ENCODE peak calls at places on chromosomes 7 and 10, in seven cellular contexts. M is AG09319, T is heart left ventricle, A is tibial nerve, Q is ascending aorta, Z is ovary, F is upper lobe of right lung. W is an unnamed sample.

GRCh38 chr10:10209152-10209551 is 808.5 kb upstream of the CELF2 start:
- DNase-seq in M (peak; percentile 14), T (peak; percentile 40), A (peak; percentile 16), Q (no peak), Z (peak; percentile 40), F (no peak), W (peak; percentile 7)

GRCh38 chr10:132112611-132113010 is 46.9 kb downstream of the JAKMIP3 start:
- DNase-seq in M (no peak), T (no peak), A (no peak), Q (no peak), Z (no peak), F (no peak), W (no peak)

GRCh38 chr10:95841711-95842498 is 65.9 kb upstream of the CC2D2B start:
- DNase-seq in M (peak; percentile 29), T (no peak), A (peak; percentile 89), Q (no peak), Z (no peak), F (no peak), W (peak; percentile 26)

GRCh38 chr7:83150310-83150709 is 12.4 kb downstream of the PCLO start:
- DNase-seq in M (no peak), T (no peak), A (no peak), Q (no peak), Z (no peak), F (no peak), W (no peak)

GRCh38 chr10:64976150-64976549 is 1454.9 kb downstream of the REEP3 start:
- DNase-seq in M (no peak), T (no peak), A (no peak), Q (no peak), Z (no peak), F (no peak), W (no peak)

GRCh38 chr7:48360574-48360973 is 189.3 kb downstream of the ABCA13 start:
- DNase-seq in M (no peak), T (no peak), A (no peak), Q (no peak), Z (no peak), F (no peak), W (no peak)

GRCh38 chr10:100683545-100684127 is 61.7 kb upstream of the PAX2 start:
- DNase-seq in M (no peak), T (no peak), A (no peak), Q (no peak), Z (no peak), F (no peak), W (no peak)

GRCh38 chr7:122463631-122464030 is 159.1 kb upstream of the FEZF1 start:
- DNase-seq in M (no peak), T (no peak), A (no peak), Q (no peak), Z (no peak), F (no peak), W (no peak)

GRCh38 chr10:5506751-5507648 is 7.6 kb upstream of the CALML5 start:
- DNase-seq in M (no peak), T (no peak), A (no peak), Q (no peak), Z (no peak), F (peak; percentile 59), W (no peak)

GRCh38 chr10:13724484-13724883 is 137.7 kb downstream of the PRPF18 start:
- DNase-seq in M (peak; percentile 90), T (peak; percentile 72), A (peak; percentile 57), Q (no peak), Z (peak; percentile 45), F (no peak), W (no peak)

GRCh38 chr7:20218261-20218660 is 1.1 kb upstream of the MACC1 start:
- DNase-seq in M (no peak), T (no peak), A (no peak), Q (no peak), Z (no peak), F (no peak), W (no peak)

GRCh38 chr10:130179640-130180039 is 43.4 kb downstream of the GLRX3 start:
- DNase-seq in M (peak; percentile 11), T (no peak), A (peak; percentile 47), Q (no peak), Z (no peak), F (no peak), W (no peak)

GRCh38 chr10:28470873-28471704 is 61.8 kb upstream of the WAC start:
- DNase-seq in M (peak; percentile 16), T (no peak), A (no peak), Q (no peak), Z (no peak), F (no peak), W (no peak)

GRCh38 chr10:63866075-63866746 is 345.0 kb downstream of the REEP3 start:
- DNase-seq in M (no peak), T (peak; percentile 34), A (peak; percentile 44), Q (no peak), Z (peak; percentile 8), F (peak; percentile 64), W (peak; percentile 66)

GRCh38 chr10:3828404-3829192 is 43.6 kb upstream of the KLF6 start:
- DNase-seq in M (no peak), T (no peak), A (no peak), Q (no peak), Z (peak; percentile 51), F (no peak), W (peak; percentile 68)

DNA sequence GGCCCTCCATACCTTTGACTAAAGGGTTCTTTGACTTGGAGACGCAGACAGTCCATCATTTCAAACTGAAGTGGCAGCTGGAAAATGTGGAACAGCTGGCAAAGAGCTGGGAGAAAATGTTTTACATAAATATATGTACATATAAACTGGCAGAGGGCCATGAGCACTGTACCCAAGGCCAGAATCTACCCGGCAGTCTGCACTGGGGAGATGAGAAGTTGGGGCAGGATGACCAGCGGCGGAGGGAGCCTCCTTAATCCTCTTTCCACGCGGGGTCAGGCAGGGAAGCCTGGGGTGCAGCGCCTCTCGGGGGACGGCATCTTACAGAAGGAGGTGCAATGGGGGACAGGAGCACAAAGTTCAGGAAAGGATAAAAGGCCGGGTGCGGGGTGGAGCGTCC is 1.3 kb downstream of the GLI3 start:
- DNase-seq in M (no peak), T (peak; percentile 30), A (no peak), Q (no peak), Z (peak; percentile 27), F (no peak), W (no peak)
- TF ChIP-seq CTCF in M (no peak), T (no peak), A (no peak), Q (no peak), Z (no peak), F (no peak), W (no peak)

DNA sequence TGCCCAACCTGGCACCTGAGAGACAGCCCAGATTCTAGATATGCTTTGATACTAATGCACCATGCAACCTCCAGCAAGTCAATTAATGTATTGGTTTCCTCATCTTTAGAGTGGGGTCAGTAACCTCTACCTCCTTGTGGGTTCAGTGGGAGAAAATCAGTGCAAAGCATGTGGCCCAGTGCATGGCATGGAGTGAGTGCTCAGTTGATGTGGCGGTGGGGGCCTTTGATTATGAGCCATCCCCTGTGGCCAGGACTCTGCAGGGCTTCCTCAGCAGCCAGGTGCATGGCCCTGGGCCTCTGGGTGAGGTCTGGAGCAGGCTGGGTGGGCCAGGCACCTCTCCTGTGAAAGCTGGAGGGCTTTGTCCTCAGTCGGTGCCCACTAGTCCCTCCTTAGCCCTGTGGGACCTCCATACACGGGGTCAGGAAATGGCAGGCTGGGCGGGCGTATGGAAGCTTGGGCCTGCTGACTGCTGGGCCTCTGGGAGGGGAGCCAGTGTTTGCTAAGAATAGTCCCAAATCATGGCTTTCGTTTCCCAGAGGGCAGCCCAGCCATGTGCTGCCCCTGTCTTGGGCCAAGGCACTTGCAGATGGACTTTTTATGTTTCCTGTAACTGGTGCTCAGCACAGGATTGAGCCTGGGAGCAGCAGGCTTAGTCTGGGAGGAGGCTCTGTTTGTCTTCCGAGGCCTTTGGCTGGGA is 3.4 kb downstream of the PALD1 start:
- DNase-seq in M (no peak), T (peak; percentile 88), A (no peak), Q (no peak), Z (peak; percentile 46), F (no peak), W (no peak)
- TF ChIP-seq CTCF in M (no peak), T (peak; percentile 37), A (no peak), Q (peak; percentile 22), Z (no peak), F (no peak), W (no peak)

GRCh38 chr7:89246196-89246595 is 450.7 kb upstream of the TEX47 start:
- DNase-seq in M (no peak), T (no peak), A (no peak), Q (no peak), Z (no peak), F (no peak), W (no peak)

DNA sequence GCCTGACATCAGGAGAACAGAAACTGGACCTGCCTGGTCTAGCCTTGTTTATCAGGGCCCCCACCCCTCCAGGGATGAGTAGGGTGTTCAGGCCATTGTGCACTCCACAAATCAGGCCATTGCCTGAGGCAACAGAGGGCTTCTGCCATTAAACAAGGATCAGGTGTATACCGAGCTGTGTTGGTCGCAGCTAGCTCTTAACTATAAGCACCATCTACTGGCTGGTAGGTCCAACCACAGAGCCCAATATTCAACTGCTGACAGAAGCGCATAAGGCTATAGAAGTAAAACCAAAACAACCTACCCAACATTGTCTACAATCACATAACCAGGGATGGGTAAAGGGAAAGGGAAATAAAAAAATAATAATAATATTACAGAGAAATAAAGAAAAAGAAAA is 451.7 kb upstream of the TEX47 start:
- DNase-seq in M (no peak), T (no peak), A (no peak), Q (no peak), Z (no peak), F (no peak), W (no peak)
- TF ChIP-seq CTCF in M (no peak), T (no peak), A (no peak), Q (no peak), Z (no peak), F (no peak), W (no peak)

DNA sequence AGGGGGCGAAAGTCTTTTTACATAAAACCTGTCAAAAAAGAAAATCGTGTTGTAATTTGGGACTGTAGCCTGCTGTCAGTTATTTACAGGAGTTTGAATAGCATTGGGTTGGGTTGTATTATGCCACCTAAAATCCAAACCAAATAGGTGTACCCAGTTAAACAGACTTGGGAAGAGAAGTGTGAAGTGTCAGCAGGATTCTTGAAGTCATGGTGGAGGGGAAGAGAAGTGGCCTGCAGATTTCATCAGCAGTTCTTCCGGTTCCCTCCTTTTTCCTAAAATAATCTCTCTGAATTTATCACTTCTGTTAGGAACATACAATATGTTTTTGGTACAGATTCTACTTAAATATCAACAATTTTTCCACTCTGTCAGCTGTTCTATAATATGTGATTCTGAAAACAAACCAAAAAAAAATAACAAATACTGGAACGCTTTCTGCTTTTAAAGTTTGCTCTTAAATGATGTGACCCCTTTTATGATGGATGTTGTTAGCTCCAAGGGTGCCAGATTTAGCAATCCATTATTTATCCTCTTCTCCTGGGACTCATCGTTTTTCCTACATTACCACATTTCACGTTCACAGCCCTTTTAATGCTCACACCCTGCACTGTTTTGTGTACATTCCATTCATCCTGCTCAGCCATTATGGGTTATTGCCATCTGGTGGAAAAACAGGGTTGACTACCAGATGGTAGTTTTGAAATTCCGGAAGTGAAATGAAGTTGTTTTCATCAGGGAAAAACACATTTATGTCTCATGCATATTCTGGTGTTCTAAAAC is 18.7 kb upstream of the ARHGAP12 start:
- DNase-seq in M (peak; percentile 73), T (no peak), A (peak; percentile 54), Q (no peak), Z (peak; percentile 15), F (no peak), W (no peak)
- TF ChIP-seq CTCF in M (peak; percentile 37), T (peak; percentile 53), A (peak; percentile 48), Q (peak; percentile 57), Z (peak; percentile 52), F (peak; percentile 48), W (no peak)

DNA sequence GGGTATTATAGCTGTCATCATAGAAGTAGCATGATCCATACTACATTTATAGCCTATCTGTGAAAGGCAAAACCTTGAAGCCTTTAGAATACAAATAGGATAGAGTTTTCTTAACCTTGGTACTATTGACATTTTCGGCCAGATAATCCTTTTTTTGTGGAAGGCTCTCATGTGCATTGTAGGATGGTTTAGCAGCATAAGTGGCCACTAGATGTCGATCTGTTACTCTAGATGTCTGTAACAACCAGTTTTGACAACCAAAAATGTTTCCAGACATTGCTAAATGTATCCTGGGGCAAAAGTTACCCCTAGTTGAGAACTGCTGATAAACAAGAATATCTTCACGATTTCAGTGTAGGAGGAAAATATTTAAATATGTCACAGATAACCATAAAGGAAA is 319.4 kb upstream of the GALNT17 start:
- DNase-seq in M (no peak), T (no peak), A (no peak), Q (no peak), Z (no peak), F (no peak), W (no peak)
- TF ChIP-seq CTCF in M (no peak), T (no peak), A (no peak), Q (no peak), Z (no peak), F (no peak), W (peak; percentile 31)

W was measured in GM13977.